ENCODE peak calls at places on chromosomes 4 and X, in five cellular contexts. One of them, this sample, is unnamed. For H3K4me1, the result is how much of the 10 kb centered on the place peaks cover.

GRCh38 chr4:8307714-8308113 is 38.2 kb downstream of the HTRA3 start:
- DNase-seq in H1: no peak
- DNase-seq in K562: no peak
- DNase-seq in GM12878: no peak
- DNase-seq in HepG2: no peak
- DNase-seq in this sample: no peak

GRCh38 chrX:9542765-9543119 is 77.9 kb downstream of the TBL1X start:
- DNase-seq in GM12878: no peak
- DNase-seq in H1: no peak
- DNase-seq in HepG2: no peak
- DNase-seq in K562: no peak
- DNase-seq in this sample: no peak

GRCh38 chrX:118216488-118216887 is 99.9 kb upstream of the KLHL13 start:
- DNase-seq in H1: no peak
- DNase-seq in HepG2: no peak
- DNase-seq in GM12878: no peak
- DNase-seq in K562: no peak
- DNase-seq in this sample: no peak

GRCh38 chr4:78922207-78922606 is 17.0 kb downstream of the PAQR3 start:
- DNase-seq in H1: no peak
- DNase-seq in HepG2: no peak
- DNase-seq in K562: no peak
- DNase-seq in GM12878: no peak
- DNase-seq in this sample: no peak

GRCh38 chr4:151687021-151687640 is 73.7 kb downstream of the GATB start:
- DNase-seq in K562: no peak
- DNase-seq in H1: no peak
- DNase-seq in GM12878: no peak
- DNase-seq in HepG2: no peak
- DNase-seq in this sample: peak

GRCh38 chr4:48673537-48673936 is 106.5 kb downstream of the FRYL start:
- DNase-seq in GM12878: no peak
- DNase-seq in HepG2: no peak
- DNase-seq in K562: no peak
- DNase-seq in H1: no peak
- DNase-seq in this sample: no peak

GRCh38 chr4:33959519-33959918 is 2284.8 kb downstream of the ARAP2 start:
- DNase-seq in K562: no peak
- DNase-seq in HepG2: no peak
- DNase-seq in GM12878: no peak
- DNase-seq in H1: no peak
- DNase-seq in this sample: no peak

GRCh38 chr4:130335417-130336194 is 1239.7 kb downstream of the C4orf33 start:
- DNase-seq in HepG2: no peak
- DNase-seq in GM12878: no peak
- DNase-seq in K562: no peak
- DNase-seq in H1: no peak
- DNase-seq in this sample: no peak

GRCh38 chrX:135977611-135978010 is 3.8 kb upstream of the MMGT1 start:
- DNase-seq in GM12878: no peak
- DNase-seq in HepG2: no peak
- DNase-seq in K562: no peak
- DNase-seq in H1: no peak
- DNase-seq in this sample: no peak

GRCh38 chrX:40169193-40170086 is 71.7 kb upstream of the BCOR start:
- DNase-seq in K562: peak
- DNase-seq in HepG2: peak
- DNase-seq in GM12878: no peak
- DNase-seq in H1: peak
- DNase-seq in this sample: peak

GRCh38 chr4:56637154-56637553 is 43.9 kb downstream of the HOPX start:
- DNase-seq in K562: no peak
- DNase-seq in H1: no peak
- DNase-seq in HepG2: no peak
- DNase-seq in GM12878: no peak
- DNase-seq in this sample: no peak

DNA sequence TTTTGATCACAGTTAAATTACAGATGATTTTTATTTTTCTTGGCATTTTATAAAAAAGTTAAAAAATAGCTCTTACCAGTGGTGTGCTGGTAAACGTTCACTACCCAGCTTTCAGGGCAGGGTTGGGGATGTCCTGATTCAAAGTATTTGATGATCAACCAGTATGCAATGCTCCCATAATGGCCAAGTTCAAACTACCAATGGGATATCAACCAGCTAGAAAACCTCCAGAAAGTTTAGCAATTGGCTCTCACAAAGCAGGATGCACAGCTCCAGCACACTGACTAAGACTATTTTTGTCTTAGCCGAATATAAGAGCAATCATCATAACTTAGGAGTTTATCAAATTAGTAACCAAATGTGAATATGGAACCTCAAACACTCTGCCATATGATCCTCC is 108.0 kb upstream of the PDE5A start:
- DNase-seq in HepG2: no peak
- DNase-seq in K562: no peak
- DNase-seq in GM12878: no peak
- DNase-seq in H1: no peak
- DNase-seq in this sample: no peak
- H3K4me1 ChIP-seq in HepG2: under half
- H3K4me1 ChIP-seq in K562: under half
- H3K4me1 ChIP-seq in GM12878: under half
- H3K4me1 ChIP-seq in H1: under half
- H3K4me1 ChIP-seq in this sample: under half

DNA sequence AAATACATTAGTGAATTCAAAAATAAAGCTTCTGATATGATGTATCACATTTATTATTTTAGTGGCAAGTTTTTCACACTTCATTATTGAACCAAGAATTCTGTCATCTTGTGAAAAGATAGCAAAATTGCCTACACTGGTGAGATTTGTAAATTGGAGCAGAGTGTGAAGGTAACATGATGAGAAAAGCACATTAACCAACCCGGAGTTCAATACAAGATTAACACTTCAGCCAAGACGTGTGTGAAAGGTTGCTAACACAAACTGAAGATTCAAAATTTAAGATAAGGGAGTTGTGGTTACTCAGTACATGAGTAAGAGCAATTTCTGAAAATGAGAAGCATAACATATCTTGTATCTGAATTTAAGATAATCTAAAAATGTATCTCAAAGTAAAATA is 346.7 kb downstream of the PDHA2 start:
- DNase-seq in K562: no peak
- DNase-seq in GM12878: no peak
- DNase-seq in H1: no peak
- DNase-seq in HepG2: no peak
- DNase-seq in this sample: no peak
- TF ChIP-seq CREB1 in K562: no peak
- TF ChIP-seq CREB1 in GM12878: no peak
- TF ChIP-seq CREB1 in H1: no peak
- TF ChIP-seq CREB1 in HepG2: no peak
- TF ChIP-seq CREB1 in this sample: no peak

GRCh38 chr4:31086771-31087330 is 366.7 kb downstream of the PCDH7 start:
- DNase-seq in H1: no peak
- DNase-seq in HepG2: no peak
- DNase-seq in GM12878: no peak
- DNase-seq in K562: no peak
- DNase-seq in this sample: no peak
- H3K4me1 ChIP-seq in H1: under half
- H3K4me1 ChIP-seq in HepG2: under half
- H3K4me1 ChIP-seq in GM12878: under half
- H3K4me1 ChIP-seq in K562: under half
- H3K4me1 ChIP-seq in this sample: under half

GRCh38 chr4:137015759-137016409 is 516.4 kb downstream of the PCDH18 start:
- DNase-seq in H1: no peak
- DNase-seq in GM12878: no peak
- DNase-seq in K562: no peak
- DNase-seq in HepG2: no peak
- DNase-seq in this sample: no peak
- TF ChIP-seq CREB1 in H1: no peak
- TF ChIP-seq CREB1 in GM12878: no peak
- TF ChIP-seq CREB1 in K562: no peak
- TF ChIP-seq CREB1 in HepG2: peak
- TF ChIP-seq CREB1 in this sample: no peak

DNA sequence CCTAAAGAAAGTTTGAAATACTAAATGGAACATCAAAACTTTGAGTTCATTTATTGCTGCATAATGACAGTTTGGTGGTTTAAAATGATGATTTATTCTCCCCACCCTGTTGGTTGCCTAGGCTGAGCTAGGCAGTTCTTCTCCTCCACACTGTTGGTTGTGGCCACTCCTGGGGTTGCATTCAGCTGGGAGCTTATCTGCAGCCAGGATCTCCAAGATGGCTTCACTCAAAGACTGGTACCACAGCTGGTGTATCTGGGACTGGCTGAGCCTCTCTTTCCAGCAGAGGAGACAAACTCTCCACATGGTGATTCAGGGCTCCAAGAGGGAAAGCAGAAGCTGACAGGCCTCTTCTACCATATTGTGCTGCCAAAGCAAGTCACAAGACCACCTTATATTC is 33.1 kb downstream of the MSL3 start:
- DNase-seq in K562: no peak
- DNase-seq in HepG2: no peak
- DNase-seq in H1: no peak
- DNase-seq in GM12878: no peak
- DNase-seq in this sample: no peak
- H3K4me1 ChIP-seq in K562: under half
- H3K4me1 ChIP-seq in HepG2: under half
- H3K4me1 ChIP-seq in H1: under half
- H3K4me1 ChIP-seq in GM12878: under half
- H3K4me1 ChIP-seq in this sample: under half

GRCh38 chrX:154652311-154653047 is 900 bp downstream of the CTAG2 start:
- DNase-seq in HepG2: no peak
- DNase-seq in H1: no peak
- DNase-seq in K562: no peak
- DNase-seq in GM12878: no peak
- DNase-seq in this sample: no peak

GRCh38 chrX:154654372-154654771 is 993 bp upstream of the CTAG2 start:
- DNase-seq in GM12878: no peak
- DNase-seq in HepG2: no peak
- DNase-seq in H1: no peak
- DNase-seq in K562: no peak
- DNase-seq in this sample: no peak

GRCh38 chrX:154655346-154655745 is 2.0 kb upstream of the CTAG2 start:
- DNase-seq in GM12878: no peak
- DNase-seq in HepG2: no peak
- DNase-seq in H1: no peak
- DNase-seq in K562: no peak
- DNase-seq in this sample: no peak

GRCh38 chrX:154654925-154655324 is 1.5 kb upstream of the CTAG2 start:
- DNase-seq in H1: no peak
- DNase-seq in GM12878: no peak
- DNase-seq in HepG2: no peak
- DNase-seq in K562: no peak
- DNase-seq in this sample: no peak

GRCh38 chrX:154653048-154653401 is 354 bp downstream of the CTAG2 start:
- DNase-seq in GM12878: no peak
- DNase-seq in K562: no peak
- DNase-seq in H1: no peak
- DNase-seq in HepG2: no peak
- DNase-seq in this sample: no peak
- TF ChIP-seq CREB1 in GM12878: no peak
- TF ChIP-seq CREB1 in K562: no peak
- TF ChIP-seq CREB1 in H1: no peak
- TF ChIP-seq CREB1 in HepG2: no peak
- TF ChIP-seq CREB1 in this sample: no peak

GRCh38 chr4:74252933-74253332 is 55.3 kb upstream of the EPGN start:
- DNase-seq in HepG2: no peak
- DNase-seq in H1: no peak
- DNase-seq in GM12878: no peak
- DNase-seq in K562: no peak
- DNase-seq in this sample: no peak
- H3K4me1 ChIP-seq in HepG2: under half
- H3K4me1 ChIP-seq in H1: under half
- H3K4me1 ChIP-seq in GM12878: under half
- H3K4me1 ChIP-seq in K562: under half
- H3K4me1 ChIP-seq in this sample: under half

GRCh38 chr4:14877246-14878220 is 124.7 kb upstream of the CPEB2 start:
- DNase-seq in GM12878: no peak
- DNase-seq in H1: no peak
- DNase-seq in K562: no peak
- DNase-seq in HepG2: no peak
- DNase-seq in this sample: no peak
- TF ChIP-seq CREB1 in GM12878: no peak
- TF ChIP-seq CREB1 in H1: no peak
- TF ChIP-seq CREB1 in K562: no peak
- TF ChIP-seq CREB1 in HepG2: no peak
- TF ChIP-seq CREB1 in this sample: no peak

DNA sequence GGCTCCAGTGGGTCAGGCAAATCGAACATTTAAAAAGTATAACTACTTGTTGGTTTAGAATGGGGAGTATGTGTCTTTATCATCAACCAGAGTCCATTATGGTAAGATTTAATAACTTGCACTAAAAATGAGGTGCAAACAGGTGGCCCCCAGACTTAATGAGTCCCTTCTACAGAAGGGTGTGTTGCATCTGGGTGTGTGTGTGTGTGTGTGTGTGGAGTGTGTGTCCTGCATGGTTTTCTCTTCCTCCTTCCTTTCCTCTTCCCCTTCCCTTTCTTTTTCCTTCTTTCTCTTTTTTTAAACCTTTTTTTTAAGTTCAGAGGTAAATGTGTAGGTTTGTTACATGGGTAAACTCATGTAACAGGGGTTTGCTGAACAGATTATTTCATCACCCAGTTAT is 53.7 kb downstream of the GPRIN3 start:
- DNase-seq in GM12878: no peak
- DNase-seq in HepG2: no peak
- DNase-seq in H1: no peak
- DNase-seq in K562: no peak
- DNase-seq in this sample: no peak
- H3K4me1 ChIP-seq in GM12878: under half
- H3K4me1 ChIP-seq in HepG2: under half
- H3K4me1 ChIP-seq in H1: under half
- H3K4me1 ChIP-seq in K562: under half
- H3K4me1 ChIP-seq in this sample: under half